ENCODE peak calls at places on chromosomes 13 and 19, in five cellular contexts. One of them, this sample, is unnamed.

GRCh38 chr13:77698211-77699058 is 948 bp downstream of the SLAIN1 start:
- DNase-seq in fibroblast of lung: peak
- DNase-seq in OCI-LY7: peak
- DNase-seq in AG10803: peak
- DNase-seq in neural crest cell: peak
- DNase-seq in this sample: peak

GRCh38 chr13:32829269-32829668 is 187.0 kb upstream of the KL start:
- DNase-seq in fibroblast of lung: no peak
- DNase-seq in OCI-LY7: no peak
- DNase-seq in AG10803: no peak
- DNase-seq in neural crest cell: no peak
- DNase-seq in this sample: no peak

GRCh38 chr13:21336609-21337008 is 122.5 kb downstream of the ZDHHC20 start:
- DNase-seq in fibroblast of lung: no peak
- DNase-seq in OCI-LY7: no peak
- DNase-seq in AG10803: no peak
- DNase-seq in neural crest cell: no peak
- DNase-seq in this sample: no peak

GRCh38 chr19:40663712-40664692 is 26.4 kb downstream of the NUMBL start:
- DNase-seq in fibroblast of lung: no peak
- DNase-seq in OCI-LY7: no peak
- DNase-seq in AG10803: peak
- DNase-seq in neural crest cell: no peak
- DNase-seq in this sample: no peak

GRCh38 chr13:33800646-33801186 is 17.2 kb upstream of the RFC3 start:
- DNase-seq in fibroblast of lung: peak
- DNase-seq in OCI-LY7: no peak
- DNase-seq in AG10803: no peak
- DNase-seq in neural crest cell: no peak
- DNase-seq in this sample: no peak

GRCh38 chr13:99382428-99383133 is 75.4 kb upstream of the GPR183 start:
- DNase-seq in fibroblast of lung: no peak
- DNase-seq in OCI-LY7: no peak
- DNase-seq in AG10803: no peak
- DNase-seq in neural crest cell: no peak
- DNase-seq in this sample: no peak

GRCh38 chr19:54462072-54462712 is 1.4 kb downstream of the LENG9 start:
- DNase-seq in fibroblast of lung: no peak
- DNase-seq in OCI-LY7: no peak
- DNase-seq in AG10803: no peak
- DNase-seq in neural crest cell: no peak
- DNase-seq in this sample: no peak

GRCh38 chr13:40777166-40777956 is 6.4 kb upstream of the MRPS31 start:
- DNase-seq in fibroblast of lung: peak
- DNase-seq in OCI-LY7: peak
- DNase-seq in AG10803: peak
- DNase-seq in neural crest cell: peak
- DNase-seq in this sample: peak

GRCh38 chr13:48962281-48962680 is 13.4 kb upstream of the FNDC3A start:
- DNase-seq in fibroblast of lung: no peak
- DNase-seq in OCI-LY7: no peak
- DNase-seq in AG10803: no peak
- DNase-seq in neural crest cell: no peak
- DNase-seq in this sample: no peak

GRCh38 chr19:15934332-15935078 is at the start of gene CYP4F11:
- DNase-seq in fibroblast of lung: no peak
- DNase-seq in OCI-LY7: peak
- DNase-seq in AG10803: no peak
- DNase-seq in neural crest cell: no peak
- DNase-seq in this sample: no peak

GRCh38 chr13:98389319-98389718 is 187.6 kb downstream of the STK24 start:
- DNase-seq in fibroblast of lung: no peak
- DNase-seq in OCI-LY7: no peak
- DNase-seq in AG10803: no peak
- DNase-seq in neural crest cell: no peak
- DNase-seq in this sample: no peak

GRCh38 chr19:37981785-37982475 is 74.9 kb downstream of the SIPA1L3 start:
- DNase-seq in fibroblast of lung: peak
- DNase-seq in OCI-LY7: no peak
- DNase-seq in AG10803: no peak
- DNase-seq in neural crest cell: no peak
- DNase-seq in this sample: no peak

GRCh38 chr13:46476174-46476573 is 76.8 kb upstream of the LRCH1 start:
- DNase-seq in fibroblast of lung: no peak
- DNase-seq in OCI-LY7: no peak
- DNase-seq in AG10803: peak
- DNase-seq in neural crest cell: no peak
- DNase-seq in this sample: no peak

GRCh38 chr13:74074723-74075122 is 59.5 kb downstream of the KLF12 start:
- DNase-seq in fibroblast of lung: no peak
- DNase-seq in OCI-LY7: no peak
- DNase-seq in AG10803: peak
- DNase-seq in neural crest cell: no peak
- DNase-seq in this sample: no peak

GRCh38 chr19:38815059-38816001 is 2.6 kb upstream of the LGALS4 start:
- DNase-seq in fibroblast of lung: no peak
- DNase-seq in OCI-LY7: no peak
- DNase-seq in AG10803: no peak
- DNase-seq in neural crest cell: no peak
- DNase-seq in this sample: no peak

GRCh38 chr13:113078895-113079720 is 26.5 kb upstream of the F7 start:
- DNase-seq in fibroblast of lung: peak
- DNase-seq in OCI-LY7: no peak
- DNase-seq in AG10803: no peak
- DNase-seq in neural crest cell: no peak
- DNase-seq in this sample: no peak

GRCh38 chr19:3189702-3190469 is 4.2 kb downstream of the NCLN start:
- DNase-seq in fibroblast of lung: no peak
- DNase-seq in OCI-LY7: no peak
- DNase-seq in AG10803: no peak
- DNase-seq in neural crest cell: no peak
- DNase-seq in this sample: no peak

GRCh38 chr19:4889034-4889825 is 13.5 kb downstream of the ARRDC5 start:
- DNase-seq in fibroblast of lung: no peak
- DNase-seq in OCI-LY7: no peak
- DNase-seq in AG10803: peak
- DNase-seq in neural crest cell: no peak
- DNase-seq in this sample: no peak

GRCh38 chr19:1266818-1267440 is 2.2 kb upstream of the CIRBP start:
- DNase-seq in fibroblast of lung: peak
- DNase-seq in OCI-LY7: peak
- DNase-seq in AG10803: peak
- DNase-seq in neural crest cell: peak
- DNase-seq in this sample: peak

GRCh38 chr13:20506676-20507075 is 19.0 kb downstream of the CRYL1 start:
- DNase-seq in fibroblast of lung: no peak
- DNase-seq in OCI-LY7: no peak
- DNase-seq in AG10803: no peak
- DNase-seq in neural crest cell: no peak
- DNase-seq in this sample: no peak

GRCh38 chr19:14977128-14977527 is 2.5 kb downstream of the SLC1A6 start:
- DNase-seq in fibroblast of lung: no peak
- DNase-seq in OCI-LY7: no peak
- DNase-seq in AG10803: no peak
- DNase-seq in neural crest cell: no peak
- DNase-seq in this sample: no peak

GRCh38 chr19:532578-533484 is 1.3 kb downstream of the CDC34 start:
- DNase-seq in fibroblast of lung: peak
- DNase-seq in OCI-LY7: peak
- DNase-seq in AG10803: peak
- DNase-seq in neural crest cell: peak
- DNase-seq in this sample: peak

GRCh38 chr19:30722236-30722635 is 350.1 kb downstream of the ZNF536 start:
- DNase-seq in fibroblast of lung: no peak
- DNase-seq in OCI-LY7: no peak
- DNase-seq in AG10803: no peak
- DNase-seq in neural crest cell: no peak
- DNase-seq in this sample: no peak

GRCh38 chr19:16205205-16206045 is 7.7 kb downstream of the AP1M1 start:
- DNase-seq in fibroblast of lung: no peak
- DNase-seq in OCI-LY7: no peak
- DNase-seq in AG10803: no peak
- DNase-seq in neural crest cell: no peak
- DNase-seq in this sample: no peak

GRCh38 chr19:3474015-3474414 is 6.3 kb downstream of the SMIM24 start:
- DNase-seq in fibroblast of lung: no peak
- DNase-seq in OCI-LY7: no peak
- DNase-seq in AG10803: no peak
- DNase-seq in neural crest cell: no peak
- DNase-seq in this sample: no peak

GRCh38 chr19:47176071-47176626 is 45.5 kb downstream of the SAE1 start:
- DNase-seq in fibroblast of lung: peak
- DNase-seq in OCI-LY7: no peak
- DNase-seq in AG10803: peak
- DNase-seq in neural crest cell: no peak
- DNase-seq in this sample: no peak

GRCh38 chr13:44231786-44232516 is 141.7 kb upstream of the SERP2 start:
- DNase-seq in fibroblast of lung: peak
- DNase-seq in OCI-LY7: no peak
- DNase-seq in AG10803: peak
- DNase-seq in neural crest cell: no peak
- DNase-seq in this sample: no peak

DNA sequence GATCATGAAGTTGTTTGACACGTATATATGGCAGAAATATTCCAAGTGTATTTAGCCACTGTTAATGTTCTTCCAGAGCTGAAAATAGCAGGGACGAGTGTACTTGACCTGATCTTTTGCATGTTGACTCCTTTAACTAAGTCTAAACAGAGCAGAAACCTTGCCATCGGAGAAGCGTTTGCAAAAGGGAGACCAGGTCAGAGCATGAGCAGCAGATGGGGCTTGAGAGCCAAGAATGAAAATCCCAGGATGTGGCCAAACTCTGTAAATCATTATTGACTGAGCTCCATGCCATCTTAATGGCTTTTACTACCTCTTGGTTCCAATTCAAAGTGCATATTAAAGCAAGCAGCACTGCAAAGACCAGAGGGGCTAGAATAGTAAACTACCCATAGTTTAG is 55.5 kb downstream of the FAM216B start:
- DNase-seq in fibroblast of lung: peak
- DNase-seq in OCI-LY7: no peak
- DNase-seq in AG10803: peak
- DNase-seq in neural crest cell: no peak
- DNase-seq in this sample: no peak
- TF ChIP-seq CTCF in fibroblast of lung: peak
- TF ChIP-seq CTCF in OCI-LY7: no peak
- TF ChIP-seq CTCF in AG10803: peak
- TF ChIP-seq CTCF in neural crest cell: peak
- TF ChIP-seq CTCF in this sample: peak

DNA sequence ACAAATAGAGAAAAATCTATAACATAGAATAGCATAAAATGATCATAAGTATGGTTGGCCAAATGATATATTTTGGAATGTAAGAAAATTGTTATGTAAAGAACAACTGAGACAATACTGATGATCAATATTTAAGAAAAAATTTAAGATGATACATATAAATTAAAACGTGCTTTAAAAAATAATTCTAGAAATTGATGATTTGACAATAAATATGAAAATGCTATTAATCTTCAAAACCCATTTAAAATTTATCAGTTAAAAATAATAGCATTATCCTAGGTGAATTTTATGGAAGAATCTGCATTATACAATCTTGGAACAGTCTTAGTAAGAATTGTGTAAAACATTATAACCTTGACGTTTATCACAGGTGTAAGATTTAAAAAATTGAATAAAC is 95.1 kb upstream of the DACH1 start:
- DNase-seq in fibroblast of lung: no peak
- DNase-seq in OCI-LY7: no peak
- DNase-seq in AG10803: no peak
- DNase-seq in neural crest cell: no peak
- DNase-seq in this sample: no peak
- TF ChIP-seq CTCF in fibroblast of lung: no peak
- TF ChIP-seq CTCF in OCI-LY7: no peak
- TF ChIP-seq CTCF in AG10803: no peak
- TF ChIP-seq CTCF in neural crest cell: no peak
- TF ChIP-seq CTCF in this sample: no peak

GRCh38 chr13:23889598-23890224 is 511 bp upstream of the MIPEP start:
- DNase-seq in fibroblast of lung: no peak
- DNase-seq in OCI-LY7: peak
- DNase-seq in AG10803: peak
- DNase-seq in neural crest cell: no peak
- DNase-seq in this sample: no peak
- TF ChIP-seq CTCF in fibroblast of lung: no peak
- TF ChIP-seq CTCF in OCI-LY7: peak
- TF ChIP-seq CTCF in AG10803: no peak
- TF ChIP-seq CTCF in neural crest cell: peak
- TF ChIP-seq CTCF in this sample: no peak

GRCh38 chr13:109670776-109671175 is 115.6 kb downstream of the IRS2 start:
- DNase-seq in fibroblast of lung: no peak
- DNase-seq in OCI-LY7: no peak
- DNase-seq in AG10803: no peak
- DNase-seq in neural crest cell: no peak
- DNase-seq in this sample: no peak

GRCh38 chr13:109669234-109669612 is 117.2 kb downstream of the IRS2 start:
- DNase-seq in fibroblast of lung: no peak
- DNase-seq in OCI-LY7: no peak
- DNase-seq in AG10803: no peak
- DNase-seq in neural crest cell: no peak
- DNase-seq in this sample: no peak

GRCh38 chr13:109671919-109672318 is 114.5 kb downstream of the IRS2 start:
- DNase-seq in fibroblast of lung: no peak
- DNase-seq in OCI-LY7: no peak
- DNase-seq in AG10803: no peak
- DNase-seq in neural crest cell: no peak
- DNase-seq in this sample: no peak

GRCh38 chr13:109668433-109669233 is 117.8 kb downstream of the IRS2 start:
- DNase-seq in fibroblast of lung: no peak
- DNase-seq in OCI-LY7: no peak
- DNase-seq in AG10803: no peak
- DNase-seq in neural crest cell: peak
- DNase-seq in this sample: no peak

GRCh38 chr13:109669956-109670355 is 116.4 kb downstream of the IRS2 start:
- DNase-seq in fibroblast of lung: no peak
- DNase-seq in OCI-LY7: no peak
- DNase-seq in AG10803: no peak
- DNase-seq in neural crest cell: no peak
- DNase-seq in this sample: no peak
- TF ChIP-seq CTCF in fibroblast of lung: no peak
- TF ChIP-seq CTCF in OCI-LY7: no peak
- TF ChIP-seq CTCF in AG10803: no peak
- TF ChIP-seq CTCF in neural crest cell: no peak
- TF ChIP-seq CTCF in this sample: no peak

GRCh38 chr19:10334340-10335148 is 1.2 kb upstream of the RAVER1 start:
- DNase-seq in fibroblast of lung: peak
- DNase-seq in OCI-LY7: peak
- DNase-seq in AG10803: peak
- DNase-seq in neural crest cell: peak
- DNase-seq in this sample: no peak
- TF ChIP-seq CTCF in fibroblast of lung: no peak
- TF ChIP-seq CTCF in OCI-LY7: no peak
- TF ChIP-seq CTCF in AG10803: peak
- TF ChIP-seq CTCF in neural crest cell: no peak
- TF ChIP-seq CTCF in this sample: no peak

GRCh38 chr13:71320452-71320851 is 546.6 kb downstream of the DACH1 start:
- DNase-seq in fibroblast of lung: peak
- DNase-seq in OCI-LY7: peak
- DNase-seq in AG10803: no peak
- DNase-seq in neural crest cell: no peak
- DNase-seq in this sample: peak
- TF ChIP-seq CTCF in fibroblast of lung: peak
- TF ChIP-seq CTCF in OCI-LY7: peak
- TF ChIP-seq CTCF in AG10803: no peak
- TF ChIP-seq CTCF in neural crest cell: peak
- TF ChIP-seq CTCF in this sample: peak